ENCODE peak calls at places on chromosomes 11 and 22, in six cellular contexts. V, L, F, Y, N and Z are unnamed samples.

GRCh38 chr11:43567396-43567975 is 113.1 kb upstream of the HSD17B12 start:
- DNase-seq in L (peak; percentile 69), Y (peak; percentile 78), N (peak; percentile 37), F (peak; percentile 56), V (peak; percentile 58), Z (no peak)

GRCh38 chr11:57432714-57433163 is 5.8 kb upstream of the SLC43A3 start:
- DNase-seq in F (peak; percentile 93), N (peak; percentile 69), Y (peak; percentile 59), V (no peak), L (no peak), Z (no peak)

GRCh38 chr11:126733685-126734084 is 266.9 kb downstream of the KIRREL3 start:
- DNase-seq in N (no peak), F (peak; percentile 25), Y (no peak), V (no peak), L (no peak), Z (no peak)

GRCh38 chr22:28923826-28924732 is 40.7 kb downstream of the ZNRF3 start:
- DNase-seq in L (no peak), Y (peak; percentile 48), N (no peak), V (no peak), F (no peak), Z (peak; percentile 73)

GRCh38 chr22:44045171-44045570 is 21.1 kb downstream of the PARVB start:
- DNase-seq in Y (no peak), N (no peak), V (no peak), F (peak; percentile 46), L (no peak), Z (no peak)

GRCh38 chr11:69449320-69450063 is 32.0 kb upstream of the LINC01488 start:
- DNase-seq in L (no peak), Y (no peak), N (peak; percentile 59), F (peak; percentile 47), V (no peak), Z (no peak)

GRCh38 chr22:48566741-48567140 is 1260.9 kb downstream of the BRD1 start:
- DNase-seq in F (no peak), V (no peak), Y (no peak), N (no peak), L (no peak), Z (no peak)

GRCh38 chr11:94224078-94224477 is 80.3 kb upstream of the IZUMO1R start:
- DNase-seq in N (no peak), V (peak; percentile 4), Y (no peak), L (no peak), F (peak; percentile 12), Z (no peak)

GRCh38 chr11:61949169-61950034 is 749 bp upstream of the BEST1 start:
- DNase-seq in V (peak; percentile 71), L (peak; percentile 37), Y (peak; percentile 87), F (peak; percentile 98), N (peak; percentile 37), Z (peak; percentile 91)

GRCh38 chr11:123173040-123173855 is 21.8 kb downstream of the CLMP start:
- DNase-seq in N (peak; percentile 76), Y (peak; percentile 31), F (peak; percentile 100), V (no peak), L (no peak), Z (no peak)

GRCh38 chr11:58776891-58777451 is 45.2 kb upstream of the GLYAT start:
- DNase-seq in N (no peak), F (no peak), L (no peak), V (no peak), Y (no peak), Z (no peak)

GRCh38 chr11:14409891-14410290 is 50.9 kb upstream of the RRAS2 start:
- DNase-seq in N (peak; percentile 53), L (no peak), F (no peak), V (no peak), Y (no peak), Z (no peak)

GRCh38 chr11:14417186-14417585 is 58.2 kb upstream of the RRAS2 start:
- DNase-seq in L (no peak), Y (no peak), V (no peak), F (peak; percentile 10), N (no peak), Z (no peak)

GRCh38 chr11:14411818-14412217 is 52.8 kb upstream of the RRAS2 start:
- DNase-seq in F (peak; percentile 89), Y (no peak), N (peak; percentile 84), L (no peak), V (no peak), Z (no peak)

GRCh38 chr11:14414470-14415461 is 55.8 kb upstream of the RRAS2 start:
- DNase-seq in L (no peak), Y (no peak), V (no peak), F (peak; percentile 55), N (peak; percentile 69), Z (no peak)

DNA sequence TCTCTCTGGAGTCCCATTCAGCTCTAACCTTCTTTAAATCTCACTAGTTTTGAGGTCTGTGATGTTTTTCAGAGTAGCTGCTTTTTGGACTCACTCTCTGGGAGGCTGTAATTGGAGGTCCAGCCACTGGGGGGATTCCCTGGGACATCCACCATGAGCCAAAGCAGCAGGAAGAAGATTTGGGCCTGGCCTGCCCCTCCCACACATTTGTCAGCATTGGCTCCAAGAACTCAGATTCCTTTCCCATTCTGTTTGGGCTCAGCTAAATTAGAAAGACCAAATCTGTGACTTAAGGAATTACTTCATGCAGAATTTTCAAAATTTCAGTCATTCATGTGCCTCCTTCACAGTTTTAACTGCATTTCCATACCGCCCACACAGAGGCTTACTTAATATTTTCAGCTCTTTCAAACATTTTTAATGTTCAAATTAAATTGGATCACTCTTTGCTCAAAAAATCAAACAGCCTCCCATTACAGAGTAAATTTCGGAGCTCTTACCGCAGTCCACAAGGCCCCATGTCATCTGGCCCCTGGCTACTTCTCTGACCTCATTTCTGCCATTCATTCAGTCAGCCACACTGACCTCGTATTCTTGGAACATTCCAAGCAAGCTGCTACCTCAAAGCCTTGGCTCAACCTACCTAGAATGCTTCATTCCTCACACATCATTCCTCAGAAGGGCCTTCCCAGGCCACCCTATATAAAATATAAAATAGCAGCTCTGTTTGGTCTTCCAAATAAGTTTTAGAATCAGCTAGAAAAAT is 54.5 kb upstream of the RRAS2 start:
- DNase-seq in N (no peak), F (peak; percentile 58), V (peak; percentile 20), Y (no peak), L (peak; percentile 67), Z (no peak)
- TF ChIP-seq CTCF in N (no peak), F (peak; percentile 33), V (no peak), Y (no peak), L (peak; percentile 57), Z (no peak)

GRCh38 chr11:2139691-2140337 is 625 bp upstream of the IGF2 start:
- DNase-seq in V (no peak), F (no peak), Y (peak; percentile 77), N (no peak), L (peak; percentile 62), Z (peak; percentile 70)

GRCh38 chr11:2139118-2139490 is at the start of gene IGF2:
- DNase-seq in F (no peak), N (no peak), Y (peak; percentile 92), L (peak; percentile 77), V (no peak), Z (no peak)

GRCh38 chr11:2138075-2138435 is 1.1 kb downstream of the IGF2 start:
- DNase-seq in L (peak; percentile 72), V (no peak), Y (peak; percentile 53), N (no peak), F (no peak), Z (no peak)

GRCh38 chr11:2137202-2138071 is 1.8 kb downstream of the IGF2 start:
- DNase-seq in V (peak; percentile 76), Y (peak; percentile 90), F (peak; percentile 48), L (peak; percentile 92), N (no peak), Z (peak; percentile 94)

DNA sequence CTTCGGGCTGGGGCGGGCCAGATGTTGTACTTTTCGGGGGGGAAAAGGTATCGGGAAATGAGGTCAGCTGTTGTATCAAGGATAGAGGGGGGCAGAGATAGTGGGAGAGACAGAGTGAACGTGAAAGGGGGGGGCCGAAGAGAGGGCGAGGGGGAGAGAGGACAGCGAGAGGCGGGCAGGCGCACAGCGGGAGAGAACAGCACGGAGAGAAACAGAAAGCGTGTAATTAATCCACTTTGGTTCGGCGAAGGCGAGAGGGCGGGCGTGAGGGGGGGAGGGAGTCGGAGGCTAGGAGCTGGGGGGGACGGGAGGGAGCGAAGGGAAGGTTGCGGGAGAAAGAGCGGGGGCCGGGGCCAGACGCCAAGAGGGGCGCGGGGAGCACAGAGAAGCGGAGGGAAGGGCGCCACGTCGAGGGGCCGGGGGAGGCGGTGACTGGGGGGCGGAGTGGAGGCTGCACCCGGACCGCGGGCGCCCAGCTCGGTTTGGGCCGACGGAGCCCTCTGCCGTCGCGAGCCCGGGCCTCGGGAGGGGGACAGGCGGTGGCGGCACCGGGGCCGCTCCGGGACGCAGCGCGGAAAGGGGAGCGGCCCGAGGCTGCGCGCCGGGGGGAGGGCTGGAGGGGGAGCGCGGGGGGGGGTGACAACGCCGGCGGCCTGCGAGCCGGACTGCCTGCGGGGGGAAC is 612 bp downstream of the IGF2 start:
- DNase-seq in Y (peak; percentile 55), F (no peak), L (peak; percentile 79), V (no peak), N (no peak), Z (no peak)
- H3K4me3 ChIP-seq in Y (peak overlapping the region; percentile 85), F (peak overlapping the region; percentile 44), L (peak overlapping the region; percentile 53), V (peak overlapping the region; percentile 52), N (no peak overlapping the region), Z (peak overlapping the region; percentile 78)

DNA sequence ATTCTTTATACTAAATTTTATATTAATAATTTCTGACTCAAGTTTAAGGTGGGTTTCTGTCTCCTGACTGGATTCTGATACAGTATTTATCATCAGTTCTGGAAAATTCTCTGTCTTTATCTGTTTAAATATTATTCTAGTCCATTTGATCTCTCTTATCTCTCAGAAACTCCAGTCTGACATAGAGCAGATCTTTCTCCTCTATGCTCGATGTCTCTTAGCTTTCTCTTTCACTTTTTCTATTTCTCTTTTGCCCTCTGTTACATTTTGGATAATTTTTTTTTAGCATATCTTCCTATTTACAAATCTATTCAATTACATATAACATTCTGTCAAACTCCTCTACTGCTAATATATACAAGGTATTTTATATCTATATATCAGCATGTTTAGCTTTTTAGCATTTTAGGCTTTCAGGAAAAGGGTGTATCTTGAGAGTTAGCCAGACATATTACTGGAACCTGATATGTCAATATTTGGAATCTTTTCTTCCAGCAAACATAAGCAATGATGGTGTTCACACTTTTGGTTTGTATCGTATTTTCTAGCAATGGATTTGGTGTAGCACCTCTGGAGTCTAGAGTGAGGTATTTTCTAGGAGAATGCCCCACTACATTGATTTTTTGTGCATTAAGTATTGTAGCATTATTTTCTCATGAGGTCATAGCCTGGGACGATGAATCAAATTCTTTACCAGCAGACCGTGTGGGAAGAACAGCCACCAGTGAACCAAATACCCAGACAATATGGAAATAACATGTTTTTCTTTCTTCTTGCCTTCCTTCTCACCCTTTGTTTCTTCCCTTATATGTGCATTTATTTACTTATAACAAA is 4.1 kb upstream of the NNMT start:
- DNase-seq in L (no peak), N (no peak), Y (no peak), V (peak; percentile 79), F (peak; percentile 85), Z (no peak)
- TF ChIP-seq CTCF in L (no peak), N (no peak), Y (no peak), V (no peak), F (no peak), Z (no peak)

GRCh38 chr11:48020092-48020755 is 39.9 kb downstream of the PTPRJ start:
- DNase-seq in L (no peak), V (no peak), F (no peak), N (no peak), Y (no peak), Z (no peak)

GRCh38 chr11:48025983-48026340 is 45.6 kb downstream of the PTPRJ start:
- DNase-seq in Y (no peak), N (peak; percentile 23), L (no peak), F (peak; percentile 40), V (no peak), Z (no peak)

GRCh38 chr11:48022445-48022844 is 42.1 kb downstream of the PTPRJ start:
- DNase-seq in Y (no peak), V (no peak), N (no peak), L (no peak), F (no peak), Z (no peak)

GRCh38 chr11:48025293-48025982 is 45.1 kb downstream of the PTPRJ start:
- DNase-seq in L (peak; percentile 33), F (no peak), N (peak; percentile 39), V (no peak), Y (no peak), Z (no peak)

GRCh38 chr11:48024635-48025071 is 44.3 kb downstream of the PTPRJ start:
- DNase-seq in L (no peak), V (no peak), Y (no peak), F (no peak), N (peak; percentile 12), Z (no peak)
- H3K4me3 ChIP-seq in L (no peak overlapping the region), V (no peak overlapping the region), Y (no peak overlapping the region), F (no peak overlapping the region), N (no peak overlapping the region), Z (no peak overlapping the region)